ENCODE peak calls at places on chromosome 20, in ten cellular contexts. I is psoas muscle, Y is breast epithelium, O is fibroblast of lung, W is kidney, C is lower lobe of right lung, X is ovary, Q is stomach, B is sigmoid colon, U is IMR-90. P is an unnamed sample. For H3K36me3 and H3K9me3, the result is how much of the 10 kb centered on the place peaks cover.

GRCh38 chr20:59565768-59566461 is 38.4 kb upstream of the PHACTR3 start:
- DNase-seq in U (no peak), X (no peak), O (no peak), I (no peak), W (peak), Q (no peak), C (no peak), Y (no peak), B (no peak), P (no peak)

GRCh38 chr20:3749689-3750639 is 17.5 kb downstream of the HSPA12B start:
- DNase-seq in B (peak), Y (no peak), X (no peak), O (peak), W (no peak), Q (peak), I (no peak), U (no peak), C (peak), P (no peak)

GRCh38 chr20:45861157-45862075 is 4.0 kb downstream of the ZSWIM3 start:
- DNase-seq in Q (peak), B (no peak), Y (no peak), X (no peak), U (no peak), W (peak), I (no peak), O (no peak), C (no peak), P (no peak)

GRCh38 chr20:56628873-56629463 is at the start of gene TFAP2C:
- DNase-seq in C (peak), W (peak), I (peak), Y (peak), U (no peak), O (peak), X (peak), Q (peak), B (peak), P (peak)

GRCh38 chr20:24461848-24462247 is 7.6 kb upstream of the SYNDIG1 start:
- DNase-seq in C (no peak), U (no peak), B (no peak), W (no peak), O (no peak), Y (no peak), I (no peak), X (no peak), Q (no peak), P (no peak)

GRCh38 chr20:34220581-34220980 is 20.6 kb upstream of the ASIP start:
- DNase-seq in X (no peak), W (no peak), Q (no peak), I (no peak), U (peak), Y (no peak), C (no peak), O (peak), B (no peak), P (no peak)

GRCh38 chr20:63454729-63455567 is 17.5 kb downstream of the KCNQ2 start:
- DNase-seq in O (no peak), C (no peak), W (no peak), X (no peak), Q (no peak), B (no peak), I (no peak), U (no peak), Y (no peak), P (no peak)

GRCh38 chr20:14996883-14997672 is 659.7 kb upstream of the FLRT3 start:
- DNase-seq in B (no peak), Q (no peak), O (no peak), I (no peak), W (no peak), X (no peak), U (no peak), C (no peak), Y (no peak), P (no peak)

GRCh38 chr20:62191781-62192559 is 9.1 kb downstream of the MTG2 start:
- DNase-seq in O (no peak), Q (no peak), B (no peak), X (no peak), U (no peak), W (no peak), Y (no peak), I (no peak), C (peak), P (no peak)

GRCh38 chr20:44495257-44495656 is 19.6 kb downstream of the TTPAL start:
- DNase-seq in Q (no peak), O (peak), C (no peak), X (no peak), Y (no peak), I (no peak), U (peak), W (no peak), B (no peak), P (no peak)

GRCh38 chr20:33611106-33611505 is 51.0 kb upstream of the C20orf144 start:
- DNase-seq in O (no peak), B (no peak), X (no peak), Y (no peak), U (no peak), I (no peak), Q (no peak), C (no peak), W (no peak), P (no peak)

GRCh38 chr20:62367136-62367482 is at the start of gene LAMA5:
- DNase-seq in X (no peak), O (peak), I (peak), Y (no peak), C (peak), W (peak), B (peak), U (no peak), Q (peak), P (peak)

GRCh38 chr20:3163099-3164042 is 3.7 kb upstream of the FASTKD5 start:
- DNase-seq in I (no peak), Y (no peak), X (no peak), U (no peak), O (no peak), C (no peak), W (no peak), Q (no peak), B (no peak), P (no peak)

GRCh38 chr20:36128463-36129176 is 25.9 kb upstream of the EPB41L1 start:
- DNase-seq in W (no peak), Y (no peak), B (no peak), Q (no peak), U (peak), X (no peak), I (no peak), O (peak), C (no peak), P (no peak)

GRCh38 chr20:63151554-63152321 is 64.2 kb downstream of the YTHDF1 start:
- DNase-seq in C (peak), Y (no peak), U (peak), O (peak), X (no peak), B (no peak), Q (no peak), I (no peak), W (peak), P (no peak)

GRCh38 chr20:64244870-64245603 is 10.5 kb upstream of the PCMTD2 start:
- DNase-seq in I (no peak), Q (peak), X (no peak), Y (no peak), B (no peak), U (no peak), C (peak), W (peak), O (no peak), P (no peak)

GRCh38 chr20:63027425-63028389 is 20.9 kb upstream of the BHLHE23 start:
- DNase-seq in C (peak), X (no peak), B (no peak), W (peak), O (no peak), U (no peak), I (no peak), Y (no peak), Q (no peak), P (peak)

GRCh38 chr20:41256516-41256915 is 61.0 kb downstream of the ZHX3 start:
- DNase-seq in Y (no peak), U (no peak), B (no peak), I (no peak), O (no peak), X (no peak), C (no peak), Q (no peak), W (no peak), P (no peak)

GRCh38 chr20:15708984-15709598 is 864.2 kb downstream of the KIF16B start:
- DNase-seq in Q (peak), X (no peak), O (peak), C (peak), I (peak), W (peak), Y (no peak), B (no peak), U (no peak), P (peak)

GRCh38 chr20:45406260-45407066 is 1.6 kb upstream of the DBNDD2 start:
- DNase-seq in B (peak), C (peak), W (peak), O (peak), I (peak), Q (peak), Y (no peak), X (peak), U (no peak), P (peak)

GRCh38 chr20:46463852-46464251 is 49.5 kb downstream of the ZNF334 start:
- DNase-seq in X (no peak), I (no peak), Q (no peak), O (no peak), C (no peak), W (no peak), B (no peak), U (no peak), Y (no peak), P (no peak)

GRCh38 chr20:2604506-2604835 is 48.0 kb upstream of the NOP56 start:
- DNase-seq in C (no peak), O (no peak), U (no peak), X (no peak), I (no peak), B (no peak), W (no peak), Q (peak), Y (no peak), P (no peak)

GRCh38 chr20:36582322-36582721 is 8.9 kb downstream of the TGIF2 start:
- DNase-seq in Q (no peak), B (no peak), U (no peak), I (no peak), C (no peak), X (no peak), O (no peak), W (no peak), Y (no peak), P (no peak)

GRCh38 chr20:63775096-63775978 is 35.8 kb downstream of the SLC2A4RG start:
- DNase-seq in W (peak), Y (no peak), O (peak), Q (no peak), B (no peak), U (peak), X (peak), C (no peak), I (peak), P (no peak)

GRCh38 chr20:62707981-62708521 is 585 bp upstream of the NTSR1 start:
- DNase-seq in Y (no peak), O (no peak), C (no peak), Q (no peak), U (no peak), W (no peak), I (peak), X (no peak), B (no peak), P (no peak)

GRCh38 chr20:58568441-58568931 is 53.3 kb upstream of the APCDD1L start:
- DNase-seq in I (no peak), Q (no peak), B (no peak), Y (no peak), U (no peak), X (no peak), W (no peak), O (no peak), C (no peak), P (no peak)

GRCh38 chr20:63690898-63691710 is 5.3 kb upstream of the TNFRSF6B start:
- DNase-seq in Q (no peak), W (peak), X (no peak), O (no peak), B (peak), U (no peak), I (peak), Y (no peak), C (no peak), P (no peak)

GRCh38 chr20:57106030-57106682 is 160.3 kb downstream of the BMP7 start:
- DNase-seq in Y (no peak), U (no peak), Q (no peak), W (no peak), I (no peak), O (no peak), B (no peak), C (no peak), X (no peak), P (no peak)

GRCh38 chr20:61173966-61174725 is 77.9 kb upstream of the CDH4 start:
- DNase-seq in C (no peak), O (peak), Y (no peak), B (no peak), W (no peak), X (no peak), Q (no peak), I (no peak), U (peak), P (no peak)

GRCh38 chr20:22890605-22891300 is 144.4 kb upstream of the SSTR4 start:
- DNase-seq in I (no peak), C (no peak), B (no peak), Y (no peak), U (no peak), W (no peak), O (no peak), Q (no peak), X (no peak), P (no peak)

GRCh38 chr20:50481741-50482140 is 28.4 kb upstream of the PTPN1 start:
- DNase-seq in X (no peak), W (no peak), C (no peak), U (no peak), B (no peak), O (no peak), I (no peak), Q (no peak), Y (no peak), P (no peak)

GRCh38 chr20:50475879-50476292 is 34.3 kb upstream of the PTPN1 start:
- DNase-seq in O (peak), X (peak), U (peak), B (no peak), Q (peak), W (peak), I (no peak), C (peak), Y (no peak), P (no peak)

GRCh38 chr20:50472693-50473610 is 37.2 kb upstream of the PTPN1 start:
- DNase-seq in C (no peak), Q (no peak), B (no peak), Y (no peak), O (no peak), W (no peak), X (no peak), I (no peak), U (no peak), P (no peak)

GRCh38 chr20:50478162-50479036 is 31.8 kb upstream of the PTPN1 start:
- DNase-seq in O (peak), Q (peak), X (peak), C (peak), B (peak), Y (peak), W (peak), U (peak), I (peak), P (peak)

DNA sequence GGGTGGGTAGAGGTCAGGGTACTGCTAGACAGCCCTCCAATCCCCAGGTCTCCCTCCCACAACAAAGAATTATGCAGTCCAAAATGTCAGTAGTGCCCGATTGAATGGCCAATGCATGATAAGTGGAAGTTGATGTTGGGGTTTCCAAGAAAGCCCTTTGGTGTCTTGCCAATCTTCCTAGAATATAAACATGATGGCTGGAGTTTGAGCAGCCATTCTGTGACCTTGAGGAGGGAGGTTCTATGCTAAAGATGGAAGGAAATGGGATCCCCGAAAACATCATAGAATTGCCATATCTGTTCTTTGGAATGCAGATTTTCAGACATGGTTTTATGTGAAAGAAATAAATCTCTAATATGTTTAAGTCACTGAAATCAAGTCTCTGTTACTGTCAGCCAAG is 32.9 kb upstream of the PTPN1 start:
- DNase-seq in B (no peak), C (no peak), X (no peak), W (no peak), U (no peak), Y (no peak), I (no peak), O (no peak), Q (no peak), P (no peak)
- TF ChIP-seq CTCF in B (no peak), C (no peak), X (no peak), W (no peak), U (no peak), Y (no peak), I (no peak), O (no peak), Q (no peak), P (no peak)

GRCh38 chr20:49034070-49034732 is 11.9 kb upstream of the CSE1L start:
- DNase-seq in W (no peak), Q (no peak), C (no peak), O (no peak), B (no peak), Y (no peak), U (no peak), I (no peak), X (no peak), P (no peak)
- H3K36me3 ChIP-seq in W (under half), Q (half or more), C (half or more), O (under half), B (under half), Y (under half), U (under half), I (under half), X (under half), P (half or more)

GRCh38 chr20:47748851-47749250 is 36.4 kb downstream of the SULF2 start:
- DNase-seq in W (no peak), C (no peak), I (no peak), B (no peak), O (peak), X (no peak), Y (no peak), Q (no peak), U (no peak), P (no peak)
- H3K9me3 ChIP-seq in W (under half), C (under half), I (under half), B (under half), O (under half), X (under half), Y (under half), Q (under half), U (under half), P (under half)

GRCh38 chr20:10478205-10478604 is 43.1 kb downstream of the SLX4IP start:
- DNase-seq in I (no peak), B (no peak), O (no peak), W (no peak), U (no peak), C (no peak), Q (no peak), X (no peak), Y (no peak), P (no peak)

GRCh38 chr20:10478930-10479329 is 43.8 kb downstream of the SLX4IP start:
- DNase-seq in Y (no peak), U (no peak), I (no peak), B (no peak), C (no peak), O (no peak), W (no peak), X (no peak), Q (no peak), P (no peak)

GRCh38 chr20:10475225-10475624 is 40.1 kb downstream of the SLX4IP start:
- DNase-seq in X (no peak), B (no peak), W (no peak), U (no peak), C (no peak), Q (no peak), O (no peak), Y (no peak), I (no peak), P (no peak)

GRCh38 chr20:10474606-10475184 is 39.6 kb downstream of the SLX4IP start:
- DNase-seq in O (no peak), X (no peak), U (no peak), W (no peak), Y (no peak), C (peak), B (peak), Q (no peak), I (peak), P (peak)

GRCh38 chr20:10476319-10476724 is 41.2 kb downstream of the SLX4IP start:
- DNase-seq in Q (no peak), O (peak), U (peak), Y (no peak), I (no peak), B (no peak), X (no peak), C (no peak), W (no peak), P (no peak)
- TF ChIP-seq CTCF in Q (no peak), O (no peak), U (no peak), Y (no peak), I (no peak), B (no peak), X (no peak), C (no peak), W (no peak), P (no peak)

P was measured in left ventricle myocardium inferior.